ENCODE peak calls at places on chromosomes 2 and 18, in four cellular contexts. O, Q, S and C are unnamed samples. For H3K36me3 and H3K4me1, the result is how much of the 10 kb centered on the place peaks cover.

GRCh38 chr18:48853588-48853987 is 97.2 kb downstream of the SMAD7 start:
- DNase-seq in Q (no peak), S (no peak), O (no peak), C (no peak)

GRCh38 chr2:196435189-196435588 is 204.3 kb upstream of the CCDC150 start:
- DNase-seq in O (no peak), Q (no peak), S (no peak), C (no peak)

GRCh38 chr2:71452565-71452964 is 796 bp upstream of the DYSF start:
- DNase-seq in S (no peak), Q (no peak), O (no peak), C (peak)

GRCh38 chr18:57128229-57128911 is 18.5 kb upstream of the BOD1L2 start:
- DNase-seq in S (no peak), Q (no peak), O (no peak), C (no peak)

GRCh38 chr2:238652771-238653157 is 195.1 kb upstream of the TWIST2 start:
- DNase-seq in Q (no peak), O (no peak), S (no peak), C (no peak)

GRCh38 chr2:201618744-201619654 is 24.3 kb downstream of the TMEM237 start:
- DNase-seq in O (no peak), Q (peak), S (peak), C (peak)

GRCh38 chr18:13120255-13120654 is 98.3 kb upstream of the LDLRAD4 start:
- DNase-seq in Q (no peak), O (no peak), S (no peak), C (no peak)

GRCh38 chr18:32730068-32730467 is 42.8 kb downstream of the KLHL14 start:
- DNase-seq in S (no peak), Q (no peak), O (no peak), C (no peak)

GRCh38 chr2:39120771-39121522 is at the start of gene SOS1:
- DNase-seq in S (peak), Q (peak), O (peak), C (peak)

GRCh38 chr2:106841886-106842645 is 43.9 kb downstream of the ST6GAL2 start:
- DNase-seq in S (no peak), Q (no peak), O (peak), C (no peak)

GRCh38 chr18:64110692-64111480 is 38.0 kb downstream of the LINC00305 start:
- DNase-seq in S (no peak), O (no peak), Q (no peak), C (no peak)

GRCh38 chr2:13003500-13003899 is 286.8 kb downstream of the TRIB2 start:
- DNase-seq in O (no peak), S (no peak), Q (no peak), C (no peak)

GRCh38 chr2:118670868-118671267 is 176.6 kb downstream of the EN1 start:
- DNase-seq in O (no peak), S (no peak), Q (no peak), C (no peak)

GRCh38 chr2:97701186-97701585 is 12.2 kb upstream of the ZAP70 start:
- DNase-seq in S (no peak), Q (no peak), O (no peak), C (no peak)

GRCh38 chr2:190486037-190486623 is 48.4 kb downstream of the NEMP2 start:
- DNase-seq in O (no peak), S (no peak), Q (no peak), C (no peak)

GRCh38 chr2:15122915-15123314 is 438.2 kb downstream of the NBAS start:
- DNase-seq in Q (no peak), O (no peak), S (no peak), C (no peak)

GRCh38 chr2:28753043-28753683 is 1.5 kb downstream of the PPP1CB start:
- DNase-seq in S (peak), Q (no peak), O (peak), C (peak)

GRCh38 chr2:16200791-16201190 is 260.4 kb downstream of the MYCN start:
- DNase-seq in O (no peak), S (no peak), Q (no peak), C (no peak)

GRCh38 chr18:23833714-23834113 is 144.5 kb downstream of the LAMA3 start:
- DNase-seq in S (no peak), O (no peak), Q (no peak), C (no peak)

GRCh38 chr18:23838233-23838632 is 149.0 kb downstream of the LAMA3 start:
- DNase-seq in Q (no peak), O (no peak), S (no peak), C (no peak)

GRCh38 chr18:23835506-23835905 is 146.3 kb downstream of the LAMA3 start:
- DNase-seq in S (no peak), Q (no peak), O (no peak), C (no peak)

GRCh38 chr18:23837591-23837990 is 148.3 kb downstream of the LAMA3 start:
- DNase-seq in Q (no peak), O (no peak), S (no peak), C (no peak)

GRCh38 chr18:23835076-23835475 is 145.8 kb downstream of the LAMA3 start:
- DNase-seq in Q (no peak), O (no peak), S (no peak), C (no peak)
- H3K36me3 ChIP-seq in Q (under half), O (under half), S (under half), C (under half)

DNA sequence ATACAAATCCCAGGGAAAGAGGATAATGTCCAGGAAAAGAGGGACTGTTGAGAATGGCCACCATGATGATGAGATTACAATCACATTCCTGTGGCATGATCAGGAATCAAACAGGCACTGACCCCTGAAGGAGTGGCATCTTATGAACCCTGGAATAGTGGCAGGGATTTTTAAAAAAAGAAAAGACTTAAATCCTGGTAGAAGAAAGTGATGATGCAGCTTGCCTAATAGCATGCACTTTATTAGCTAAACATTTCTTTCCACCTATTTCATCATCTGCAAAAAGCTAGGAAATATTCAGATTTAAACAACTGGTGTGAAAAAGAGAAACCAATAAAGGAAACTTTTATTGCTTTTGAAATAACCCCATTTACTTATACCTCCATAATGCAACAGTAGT is 87.2 kb upstream of the FSHR start:
- DNase-seq in Q (no peak), O (no peak), S (no peak), C (no peak)
- H3K4me1 ChIP-seq in Q (under half), O (under half), S (under half), C (under half)

GRCh38 chr2:226791487-226792081 is 8.0 kb downstream of the IRS1 start:
- DNase-seq in S (peak), O (peak), Q (peak), C (peak)

GRCh38 chr2:226791056-226791486 is 8.5 kb downstream of the IRS1 start:
- DNase-seq in O (peak), Q (peak), S (peak), C (peak)

GRCh38 chr2:226794077-226794670 is 5.4 kb downstream of the IRS1 start:
- DNase-seq in O (no peak), Q (no peak), S (no peak), C (no peak)

GRCh38 chr2:226793615-226794014 is 6.0 kb downstream of the IRS1 start:
- DNase-seq in S (no peak), Q (no peak), O (no peak), C (no peak)

DNA sequence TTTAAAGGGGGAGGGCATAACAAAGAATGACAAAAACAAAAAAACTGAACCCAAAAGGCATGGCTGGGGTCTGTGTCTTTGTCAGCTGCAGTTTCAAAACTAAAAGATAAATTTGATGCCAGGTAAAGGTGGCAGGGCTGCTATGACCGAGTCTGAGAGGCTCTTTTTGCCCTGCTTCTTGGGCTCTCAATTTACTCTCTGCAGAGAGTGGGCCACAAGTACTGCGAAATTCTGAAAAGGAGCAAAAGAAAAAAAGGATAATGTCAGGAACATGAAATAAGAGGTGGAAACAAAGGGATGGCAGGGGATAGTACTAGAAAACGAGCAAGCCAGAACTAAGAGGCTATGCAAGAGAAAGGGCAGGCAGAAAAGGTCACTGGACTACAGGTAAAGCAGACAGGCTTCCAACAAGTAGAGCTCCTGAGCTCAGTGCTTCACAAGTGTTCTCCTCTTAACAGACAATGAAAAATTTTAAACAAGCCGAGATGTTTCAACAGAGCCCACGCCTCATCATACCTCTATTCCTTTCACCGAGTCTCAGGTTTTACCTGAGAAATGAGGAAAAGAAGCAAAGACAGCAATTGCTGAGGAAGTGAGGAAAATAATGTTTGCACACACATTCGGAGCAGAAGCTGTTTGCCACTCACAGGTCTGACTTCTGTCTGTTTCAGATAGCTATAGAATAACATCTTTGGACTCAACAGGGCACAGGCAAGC is 7.3 kb downstream of the IRS1 start:
- DNase-seq in S (no peak), O (peak), Q (no peak), C (peak)
- H3K36me3 ChIP-seq in S (under half), O (under half), Q (under half), C (under half)

DNA sequence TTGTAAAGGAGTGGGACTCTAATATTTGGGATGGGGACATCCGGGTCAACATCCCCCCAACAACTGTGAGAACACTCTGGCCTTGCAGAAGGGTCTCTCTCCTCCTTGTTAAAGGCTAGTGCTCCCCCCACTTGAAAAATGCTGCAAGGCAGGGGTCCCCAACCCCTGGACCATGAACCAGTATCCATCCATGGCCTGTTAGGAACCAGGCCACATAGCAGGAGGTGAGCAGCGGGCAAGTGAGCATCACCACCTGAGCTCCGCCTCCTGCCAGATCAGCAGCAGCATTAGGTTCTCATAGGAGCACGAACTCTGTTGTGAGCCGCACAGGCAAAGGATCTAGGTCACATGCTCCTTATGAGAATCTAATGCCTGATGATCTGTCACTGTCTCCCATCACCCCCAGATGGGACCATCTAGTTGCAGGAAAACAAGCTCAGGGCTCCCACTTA is 243.9 kb upstream of the ID2 start:
- DNase-seq in S (no peak), Q (no peak), O (no peak), C (peak)
- H3K4me1 ChIP-seq in S (under half), Q (under half), O (under half), C (under half)

DNA sequence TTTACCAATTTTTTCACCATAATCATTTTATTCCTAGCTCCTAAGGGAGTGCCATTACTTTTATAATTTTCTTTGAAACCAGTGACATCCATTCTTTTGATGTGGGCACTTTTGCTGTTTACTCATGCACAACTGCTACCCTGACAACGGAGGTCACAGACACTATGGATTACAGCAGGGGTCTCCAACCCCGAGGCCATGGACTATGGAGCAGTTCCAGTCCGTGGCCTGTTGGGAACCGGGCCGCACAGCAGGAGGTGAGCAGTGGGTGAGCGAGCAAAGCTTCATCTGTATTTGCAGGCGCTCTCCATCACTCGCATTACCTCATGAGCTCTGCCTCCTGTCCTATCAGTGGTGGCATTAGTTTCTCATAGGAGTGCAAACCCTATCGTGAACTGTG is 34.6 kb downstream of the PRPF40A start:
- DNase-seq in Q (no peak), O (no peak), S (no peak), C (no peak)
- H3K36me3 ChIP-seq in Q (half or more), O (half or more), S (under half), C (half or more)

DNA sequence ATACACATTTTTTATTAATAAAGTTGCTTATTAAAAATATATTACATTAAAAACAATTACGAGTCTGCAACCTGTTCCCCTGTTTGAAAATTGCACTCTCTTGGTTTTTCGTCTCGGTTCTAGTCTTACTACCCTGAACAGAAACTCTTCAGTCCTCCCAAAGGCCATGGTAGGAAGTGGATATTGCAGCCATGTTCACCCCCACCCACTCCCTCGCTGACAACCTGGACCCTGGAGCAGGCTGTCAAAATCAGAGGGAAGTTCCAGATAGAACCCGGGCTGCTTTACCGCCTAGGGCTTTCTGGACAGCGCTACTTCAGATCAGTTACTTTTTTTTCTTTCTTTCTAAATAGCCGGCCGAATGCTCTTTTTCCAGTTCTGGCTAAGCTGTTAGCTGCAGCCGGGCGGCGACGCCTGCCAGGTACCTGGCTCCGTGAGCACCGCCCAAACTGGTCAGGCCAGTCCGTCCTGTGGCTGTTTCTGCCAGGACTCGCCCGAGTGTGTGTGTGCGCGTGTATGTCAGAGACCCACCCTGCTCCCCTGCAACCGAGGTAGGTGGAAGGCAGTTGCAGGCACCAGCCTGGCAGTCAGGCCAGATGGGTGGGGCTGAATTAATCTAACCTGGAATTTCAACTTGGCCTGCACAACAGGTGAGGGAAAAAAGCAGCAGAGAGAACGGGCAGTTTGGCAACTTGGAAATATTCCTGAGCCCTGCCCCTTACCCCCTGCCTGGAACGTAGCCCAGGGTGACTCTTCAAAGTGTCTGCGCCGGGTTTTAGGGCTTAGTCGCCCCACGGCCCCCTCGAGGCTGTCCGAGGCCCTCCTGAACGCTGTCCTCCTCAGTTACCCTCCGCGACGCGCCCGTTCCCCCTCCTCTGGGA is 1.1 kb upstream of the TET3 start:
- DNase-seq in S (no peak), Q (no peak), O (peak), C (peak)
- H3K4me1 ChIP-seq in S (under half), Q (under half), O (half or more), C (under half)

DNA sequence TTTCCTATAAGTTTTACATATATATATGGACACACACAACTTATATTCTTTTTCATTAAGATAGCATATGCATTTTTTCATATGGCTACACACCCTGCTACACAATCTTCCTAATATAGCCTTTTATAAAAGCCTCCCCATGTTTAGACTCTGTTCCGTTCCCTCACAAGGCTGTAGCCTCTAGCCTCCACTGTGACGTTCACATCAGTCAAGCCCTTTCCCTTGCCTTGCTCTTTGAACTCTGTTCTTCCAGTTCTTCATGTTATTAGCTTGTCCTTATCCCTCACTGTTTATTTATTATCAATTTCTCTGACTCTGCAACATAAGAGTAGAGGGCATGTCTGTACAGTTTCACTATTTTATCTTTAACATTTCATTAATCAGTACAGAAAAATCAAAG is 38.9 kb downstream of the HADHB start:
- DNase-seq in S (no peak), Q (no peak), O (no peak), C (no peak)
- H3K36me3 ChIP-seq in S (under half), Q (half or more), O (under half), C (half or more)

GRCh38 chr2:216536725-216537124 is 38.1 kb downstream of the RPL37A start:
- DNase-seq in O (no peak), S (peak), Q (no peak), C (peak)
- H3K4me1 ChIP-seq in O (under half), S (under half), Q (under half), C (under half)